ENCODE peak calls at places on chromosomes 7 and 10, in four cellular contexts. E is IMR-90, G is A549, V is K562. Y is an unnamed sample.
A peak's percentile ranks its signal among the peaks of the same experiment; 100 is the strongest.

GRCh38 chr7:132261296-132261695 is 315.0 kb downstream of the PLXNA4 start:
- DNase-seq in G (no peak), V (no peak), E (no peak), Y (no peak)

GRCh38 chr10:5888843-5889623 is 660 bp downstream of the ANKRD16 start:
- DNase-seq in V (peak; percentile 37), G (peak; percentile 32), E (no peak), Y (peak; percentile 25)

GRCh38 chr7:120554960-120555571 is 282.1 kb downstream of the KCND2 start:
- DNase-seq in E (peak; percentile 47), G (peak; percentile 55), V (peak; percentile 54), Y (peak; percentile 49)

GRCh38 chr10:22573820-22574569 is 140.4 kb downstream of the PIP4K2A start:
- DNase-seq in E (peak; percentile 41), G (peak; percentile 27), V (peak; percentile 23), Y (peak; percentile 28)

GRCh38 chr7:139968931-139969330 is 93.8 kb downstream of the PARP12 start:
- DNase-seq in G (no peak), E (no peak), V (no peak), Y (no peak)

GRCh38 chr7:29937132-29937531 is 52.5 kb downstream of the SCRN1 start:
- DNase-seq in V (no peak), E (no peak), G (no peak), Y (no peak)

GRCh38 chr10:27147701-27148100 is 6.5 kb downstream of the YME1L1 start:
- DNase-seq in G (no peak), E (no peak), V (no peak), Y (no peak)

GRCh38 chr7:140022582-140023211 is 40.1 kb downstream of the PARP12 start:
- DNase-seq in G (no peak), V (no peak), E (peak; percentile 27), Y (no peak)

GRCh38 chr10:132384618-132385510 is 12.1 kb upstream of the PWWP2B start:
- DNase-seq in E (no peak), V (no peak), G (no peak), Y (no peak)

GRCh38 chr10:116777006-116777405 is 34.6 kb upstream of the HSPA12A start:
- DNase-seq in E (no peak), V (no peak), G (no peak), Y (no peak)

GRCh38 chr10:117694251-117694650 is 151.7 kb downstream of the EMX2 start:
- DNase-seq in E (no peak), V (no peak), G (no peak), Y (no peak)

GRCh38 chr7:77409739-77410545 is 6.2 kb downstream of the GSAP start:
- DNase-seq in V (no peak), G (peak; percentile 83), E (peak; percentile 87), Y (peak; percentile 95)

GRCh38 chr7:104126411-104126841 is 81.4 kb downstream of the ORC5 start:
- DNase-seq in G (no peak), V (no peak), E (no peak), Y (no peak)

GRCh38 chr10:13882112-13882711 is 295.4 kb downstream of the PRPF18 start:
- DNase-seq in G (peak; percentile 4), V (no peak), E (peak; percentile 98), Y (no peak)

GRCh38 chr10:71064413-71065118 is 147.8 kb upstream of the UNC5B start:
- DNase-seq in E (no peak), G (peak; percentile 11), V (no peak), Y (peak; percentile 5)

GRCh38 chr7:44379366-44380178 is 54.2 kb upstream of the CAMK2B start:
- DNase-seq in E (peak; percentile 17), G (no peak), V (no peak), Y (no peak)

GRCh38 chr7:138726288-138726687 is 25.1 kb upstream of the SVOPL start:
- DNase-seq in G (no peak), V (peak; percentile 37), E (no peak), Y (no peak)

DNA sequence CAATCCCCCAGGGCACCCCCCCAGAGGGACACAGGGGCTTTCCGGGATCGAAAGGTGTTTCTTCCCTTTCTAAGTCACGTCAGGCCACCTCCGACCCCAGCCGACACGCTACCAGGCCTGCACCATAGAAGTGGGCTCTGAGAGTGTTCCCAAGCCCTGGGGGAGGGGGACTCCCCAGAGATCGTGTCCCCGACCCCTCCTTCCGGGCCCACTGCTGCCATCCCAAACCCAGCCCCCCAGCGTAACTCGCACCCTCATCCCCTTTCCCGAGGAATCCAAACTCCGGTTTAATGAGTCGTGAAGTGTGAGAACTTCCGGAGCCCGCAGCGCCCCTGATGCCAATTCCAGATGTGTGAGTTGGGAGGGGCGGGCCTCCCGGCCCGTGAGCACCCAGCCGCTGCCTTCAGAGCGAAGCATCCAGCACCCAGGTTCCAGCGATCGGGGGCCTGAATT is 11.3 kb downstream of the UNCX start:
- DNase-seq in E (no peak), G (no peak), V (no peak), Y (no peak)
- TF ChIP-seq MAZ in E (no peak), G (no peak), V (no peak), Y (no peak)

DNA sequence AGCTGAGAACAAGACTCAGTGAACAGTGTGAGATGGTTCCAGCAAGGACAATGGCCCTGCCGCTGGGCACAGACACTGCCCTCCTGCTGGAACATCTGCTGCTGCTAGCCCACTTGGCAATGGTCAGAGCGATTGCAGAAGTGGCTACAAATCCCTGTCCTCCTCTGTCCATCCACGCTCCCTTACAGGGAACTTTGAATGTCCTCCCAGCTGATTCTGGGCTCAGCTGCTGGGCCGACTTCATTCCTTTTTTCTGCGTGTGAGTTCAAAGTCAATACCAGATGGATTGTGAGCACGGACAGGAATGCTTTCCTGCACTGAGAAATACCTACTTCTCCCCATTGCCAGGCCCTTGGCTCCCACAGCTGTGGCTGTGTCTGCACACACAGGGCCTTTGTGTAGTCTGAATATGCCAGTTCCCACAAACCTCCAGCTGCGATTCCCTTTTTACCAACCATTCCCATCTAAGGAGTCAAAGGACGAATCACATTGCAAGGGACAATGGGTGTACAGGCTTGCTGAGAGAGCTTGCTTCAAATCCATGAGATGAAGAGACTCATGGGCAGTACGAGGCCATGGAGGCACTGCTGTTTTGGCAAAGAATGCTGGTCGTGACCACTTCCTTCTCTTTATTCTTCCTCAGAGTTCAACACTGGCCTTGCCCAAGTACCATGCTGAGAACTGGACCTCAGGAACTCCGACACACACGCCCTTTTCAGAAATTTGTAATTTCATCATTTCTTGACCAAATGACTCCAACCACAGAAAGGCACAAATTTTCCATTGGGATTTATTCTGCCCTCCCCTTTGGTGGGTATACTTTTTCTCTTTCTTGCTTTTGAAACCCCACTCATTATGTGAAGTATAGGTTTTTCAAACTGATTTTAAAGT is 44.2 kb downstream of the BPGM start:
- DNase-seq in V (no peak), E (peak; percentile 24), G (no peak), Y (no peak)
- TF ChIP-seq MAZ in V (no peak), E (no peak), G (no peak), Y (no peak)

DNA sequence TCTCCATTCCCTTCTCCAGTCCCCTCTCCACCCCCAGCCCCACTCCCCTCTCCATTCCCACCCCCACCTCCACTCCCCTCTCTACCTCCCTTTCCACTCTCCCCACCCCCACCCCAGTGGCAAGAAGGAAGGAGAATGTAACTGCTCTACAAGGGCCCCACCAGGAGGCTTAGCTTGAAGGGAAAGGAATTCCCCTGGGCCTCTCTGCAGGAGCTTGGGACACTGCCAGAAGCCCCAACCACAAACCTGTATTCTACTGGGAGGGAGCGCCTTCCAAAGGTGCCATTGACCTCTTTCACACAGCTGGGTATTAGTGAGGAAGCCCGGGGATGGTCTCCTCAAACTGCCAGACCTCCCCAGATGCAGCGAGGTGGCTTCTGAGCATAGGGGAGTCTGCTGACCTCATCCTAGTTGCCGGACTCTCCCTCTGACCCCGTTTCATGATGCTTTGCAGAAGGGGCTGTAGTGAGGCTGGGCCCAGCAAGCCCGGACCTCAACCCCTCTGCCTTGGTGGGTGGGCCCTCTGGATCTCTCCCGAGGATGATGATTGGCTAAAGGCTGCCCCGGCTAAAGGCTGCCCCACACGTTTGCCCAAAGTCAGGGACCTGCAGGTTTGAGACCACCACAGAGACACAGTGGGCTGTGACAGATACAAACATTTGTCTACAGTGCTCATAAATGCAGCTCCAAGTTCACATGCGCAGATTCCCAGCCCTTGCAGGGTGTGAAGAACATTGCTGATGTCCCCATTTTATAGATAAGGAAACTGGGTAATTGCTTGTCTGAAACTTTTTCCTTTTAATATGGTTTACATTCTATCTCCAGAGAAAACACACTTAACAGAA is 2.9 kb downstream of the DEPP1 start:
- DNase-seq in E (peak; percentile 76), V (peak; percentile 25), G (peak; percentile 21), Y (peak; percentile 83)
- TF ChIP-seq MAZ in E (no peak), V (no peak), G (no peak), Y (no peak)

DNA sequence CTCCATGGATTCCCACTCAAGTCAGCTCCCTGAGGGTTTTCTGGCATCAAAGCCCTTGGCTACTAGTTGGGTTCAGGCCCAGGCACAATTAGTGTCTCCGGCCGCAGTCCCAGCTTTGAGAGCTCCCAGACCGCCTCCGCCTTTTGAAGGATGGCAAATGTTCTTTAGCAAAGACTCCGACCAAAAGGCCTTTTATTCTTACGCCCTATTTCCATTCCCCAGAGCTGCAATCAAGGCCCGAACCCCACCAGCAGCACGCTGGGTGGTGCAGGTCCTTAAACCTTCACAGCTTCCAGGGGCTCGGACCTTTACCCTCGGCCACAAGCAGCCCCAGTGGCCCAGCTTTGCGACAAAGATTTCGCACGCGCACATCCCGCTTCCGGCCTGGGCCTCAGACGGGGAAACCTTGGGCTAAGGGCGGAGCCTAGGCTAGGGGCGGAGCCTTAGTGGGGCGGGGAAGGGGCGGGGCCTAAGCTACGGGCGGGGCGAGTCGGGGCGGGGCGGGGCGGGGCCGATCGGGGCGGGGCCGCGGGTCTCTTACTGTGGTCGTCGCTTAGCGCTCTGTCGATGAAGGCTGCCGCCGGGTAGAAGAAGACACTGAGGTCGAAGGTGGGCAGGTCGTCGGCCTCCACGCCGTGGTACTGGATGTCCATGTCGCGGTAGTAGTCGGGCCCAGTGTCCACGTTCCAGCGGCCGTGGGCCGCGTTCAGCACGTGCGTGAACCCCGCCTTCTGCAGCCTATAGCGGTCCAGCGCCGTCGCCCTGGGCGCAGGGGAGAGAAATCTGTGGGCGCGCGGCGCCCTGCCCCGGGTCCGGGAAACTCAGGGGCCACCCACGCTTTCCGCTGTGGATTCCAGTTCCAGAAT is 68.0 kb upstream of the SAMD8 start:
- DNase-seq in V (peak; percentile 84), G (no peak), E (no peak), Y (no peak)
- TF ChIP-seq MAZ in V (no peak), G (no peak), E (no peak), Y (no peak)

GRCh38 chr10:61781969-61782403 is 119.3 kb downstream of the CABCOCO1 start:
- DNase-seq in V (peak; percentile 50), G (no peak), E (peak; percentile 11), Y (no peak)
- TF ChIP-seq MAZ in V (no peak), G (no peak), E (no peak), Y (no peak)

DNA sequence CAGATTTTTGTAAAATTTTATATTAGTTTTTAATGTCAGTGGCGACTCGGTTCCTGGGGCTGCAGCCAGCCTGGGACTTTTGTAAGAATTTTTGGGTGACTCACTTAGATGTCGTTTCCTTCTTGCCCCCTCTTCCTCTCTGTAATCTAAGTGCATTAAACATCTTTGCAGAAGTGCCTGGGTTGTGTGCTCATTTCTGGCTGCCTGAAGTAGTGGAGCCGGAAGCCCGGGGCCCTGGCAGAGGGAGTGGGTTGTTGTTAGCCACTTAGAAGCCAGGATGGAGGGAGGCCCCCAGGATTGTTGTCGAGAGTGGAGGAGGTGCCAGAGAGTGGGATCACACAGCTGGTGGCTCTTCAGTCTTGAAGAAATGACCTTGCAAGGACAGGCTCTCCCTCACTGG is 11.0 kb upstream of the TRIM8 start:
- DNase-seq in G (no peak), E (peak; percentile 81), V (no peak), Y (no peak)
- TF ChIP-seq MAZ in G (no peak), E (peak; percentile 54), V (no peak), Y (no peak)

Y was measured in HepG2.